ENCODE peak calls at places on chromosomes 2 and 18, in six cellular contexts. One of them, this sample, is unnamed.

GRCh38 chr2:167572895-167573294 is 674.5 kb downstream of the STK39 start:
- DNase-seq in IMR-90: no peak
- DNase-seq in A549: no peak
- DNase-seq in GM12878: no peak
- DNase-seq in K562: no peak
- DNase-seq in HepG2: no peak
- DNase-seq in this sample: no peak

GRCh38 chr2:215454519-215454918 is 18.7 kb upstream of the FN1 start:
- DNase-seq in IMR-90: no peak
- DNase-seq in A549: peak
- DNase-seq in GM12878: no peak
- DNase-seq in K562: peak
- DNase-seq in HepG2: peak
- DNase-seq in this sample: peak

GRCh38 chr2:74552914-74553811 is 579 bp downstream of the LOXL3 start:
- DNase-seq in IMR-90: no peak
- DNase-seq in A549: no peak
- DNase-seq in GM12878: no peak
- DNase-seq in K562: peak
- DNase-seq in HepG2: no peak
- DNase-seq in this sample: peak

GRCh38 chr2:240130393-240131195 is 5.5 kb downstream of the COPS9 start:
- DNase-seq in IMR-90: no peak
- DNase-seq in A549: no peak
- DNase-seq in GM12878: no peak
- DNase-seq in K562: no peak
- DNase-seq in HepG2: no peak
- DNase-seq in this sample: no peak

GRCh38 chr2:10507106-10507505 is 59.0 kb upstream of the ODC1 start:
- DNase-seq in IMR-90: no peak
- DNase-seq in A549: no peak
- DNase-seq in GM12878: no peak
- DNase-seq in K562: no peak
- DNase-seq in HepG2: no peak
- DNase-seq in this sample: no peak

GRCh38 chr2:23703583-23704385 is 223.1 kb downstream of the ATAD2B start:
- DNase-seq in IMR-90: no peak
- DNase-seq in A549: no peak
- DNase-seq in GM12878: no peak
- DNase-seq in K562: no peak
- DNase-seq in HepG2: no peak
- DNase-seq in this sample: no peak

GRCh38 chr2:208250401-208250800 is 4.5 kb downstream of the IDH1 start:
- DNase-seq in IMR-90: peak
- DNase-seq in A549: no peak
- DNase-seq in GM12878: no peak
- DNase-seq in K562: no peak
- DNase-seq in HepG2: no peak
- DNase-seq in this sample: no peak

GRCh38 chr2:215950009-215950408 is 63.3 kb downstream of the MREG start:
- DNase-seq in IMR-90: peak
- DNase-seq in A549: peak
- DNase-seq in GM12878: peak
- DNase-seq in K562: no peak
- DNase-seq in HepG2: peak
- DNase-seq in this sample: peak

GRCh38 chr2:23069156-23069555 is 315.8 kb upstream of the KLHL29 start:
- DNase-seq in IMR-90: no peak
- DNase-seq in A549: no peak
- DNase-seq in GM12878: no peak
- DNase-seq in K562: no peak
- DNase-seq in HepG2: peak
- DNase-seq in this sample: no peak

GRCh38 chr18:41870817-41871216 is 84.2 kb upstream of the PIK3C3 start:
- DNase-seq in IMR-90: peak
- DNase-seq in A549: no peak
- DNase-seq in GM12878: no peak
- DNase-seq in K562: no peak
- DNase-seq in HepG2: no peak
- DNase-seq in this sample: no peak

GRCh38 chr18:36298113-36298701 is 694 bp downstream of the FHOD3 start:
- DNase-seq in IMR-90: no peak
- DNase-seq in A549: no peak
- DNase-seq in GM12878: no peak
- DNase-seq in K562: no peak
- DNase-seq in HepG2: no peak
- DNase-seq in this sample: peak

GRCh38 chr2:101833890-101834523 is 136.5 kb downstream of the MAP4K4 start:
- DNase-seq in IMR-90: no peak
- DNase-seq in A549: no peak
- DNase-seq in GM12878: no peak
- DNase-seq in K562: no peak
- DNase-seq in HepG2: no peak
- DNase-seq in this sample: no peak

GRCh38 chr18:58635891-58636290 is 7.0 kb upstream of the ALPK2 start:
- DNase-seq in IMR-90: peak
- DNase-seq in A549: no peak
- DNase-seq in GM12878: peak
- DNase-seq in K562: peak
- DNase-seq in HepG2: no peak
- DNase-seq in this sample: no peak

GRCh38 chr2:53767405-53768232 is at the start of gene CHAC2:
- DNase-seq in IMR-90: peak
- DNase-seq in A549: peak
- DNase-seq in GM12878: peak
- DNase-seq in K562: peak
- DNase-seq in HepG2: peak
- DNase-seq in this sample: peak

GRCh38 chr18:73962251-73962650 is 185.4 kb downstream of the FBXO15 start:
- DNase-seq in IMR-90: peak
- DNase-seq in A549: no peak
- DNase-seq in GM12878: no peak
- DNase-seq in K562: no peak
- DNase-seq in HepG2: no peak
- DNase-seq in this sample: no peak

GRCh38 chr2:27795868-27796277 is 24.4 kb downstream of the MRPL33 start:
- DNase-seq in IMR-90: no peak
- DNase-seq in A549: no peak
- DNase-seq in GM12878: no peak
- DNase-seq in K562: no peak
- DNase-seq in HepG2: no peak
- DNase-seq in this sample: no peak

GRCh38 chr18:63725682-63726480 is 23.1 kb downstream of the SERPINB11 start:
- DNase-seq in IMR-90: no peak
- DNase-seq in A549: no peak
- DNase-seq in GM12878: no peak
- DNase-seq in K562: no peak
- DNase-seq in HepG2: no peak
- DNase-seq in this sample: no peak

GRCh38 chr2:53859354-53860159 is at the start of gene GPR75:
- DNase-seq in IMR-90: peak
- DNase-seq in A549: no peak
- DNase-seq in GM12878: no peak
- DNase-seq in K562: no peak
- DNase-seq in HepG2: no peak
- DNase-seq in this sample: no peak

GRCh38 chr18:6624729-6625308 is 104.7 kb upstream of the ARHGAP28 start:
- DNase-seq in IMR-90: peak
- DNase-seq in A549: no peak
- DNase-seq in GM12878: no peak
- DNase-seq in K562: no peak
- DNase-seq in HepG2: no peak
- DNase-seq in this sample: no peak

GRCh38 chr2:70801607-70802263 is 11.3 kb upstream of the FIGLA start:
- DNase-seq in IMR-90: no peak
- DNase-seq in A549: no peak
- DNase-seq in GM12878: no peak
- DNase-seq in K562: no peak
- DNase-seq in HepG2: no peak
- DNase-seq in this sample: no peak

GRCh38 chr2:181643158-181643557 is 13.7 kb downstream of the CERKL start:
- DNase-seq in IMR-90: no peak
- DNase-seq in A549: no peak
- DNase-seq in GM12878: no peak
- DNase-seq in K562: no peak
- DNase-seq in HepG2: peak
- DNase-seq in this sample: no peak

GRCh38 chr2:63699549-63699839 is 110.7 kb downstream of the MDH1 start:
- DNase-seq in IMR-90: peak
- DNase-seq in A549: no peak
- DNase-seq in GM12878: no peak
- DNase-seq in K562: no peak
- DNase-seq in HepG2: no peak
- DNase-seq in this sample: no peak

GRCh38 chr2:39135678-39136259 is 14.9 kb upstream of the SOS1 start:
- DNase-seq in IMR-90: no peak
- DNase-seq in A549: no peak
- DNase-seq in GM12878: no peak
- DNase-seq in K562: no peak
- DNase-seq in HepG2: no peak
- DNase-seq in this sample: no peak

GRCh38 chr2:241272298-241272721 is 43.2 kb downstream of the HDLBP start:
- DNase-seq in IMR-90: no peak
- DNase-seq in A549: no peak
- DNase-seq in GM12878: no peak
- DNase-seq in K562: peak
- DNase-seq in HepG2: no peak
- DNase-seq in this sample: peak
- TF ChIP-seq BHLHE40 in IMR-90: no peak
- TF ChIP-seq BHLHE40 in A549: no peak
- TF ChIP-seq BHLHE40 in GM12878: no peak
- TF ChIP-seq BHLHE40 in K562: no peak
- TF ChIP-seq BHLHE40 in HepG2: no peak
- TF ChIP-seq BHLHE40 in this sample: no peak

GRCh38 chr2:238702276-238702675 is 145.6 kb upstream of the TWIST2 start:
- DNase-seq in IMR-90: no peak
- DNase-seq in A549: no peak
- DNase-seq in GM12878: no peak
- DNase-seq in K562: no peak
- DNase-seq in HepG2: no peak
- DNase-seq in this sample: no peak
- TF ChIP-seq BHLHE40 in IMR-90: no peak
- TF ChIP-seq BHLHE40 in A549: no peak
- TF ChIP-seq BHLHE40 in GM12878: no peak
- TF ChIP-seq BHLHE40 in K562: no peak
- TF ChIP-seq BHLHE40 in HepG2: no peak
- TF ChIP-seq BHLHE40 in this sample: no peak

DNA sequence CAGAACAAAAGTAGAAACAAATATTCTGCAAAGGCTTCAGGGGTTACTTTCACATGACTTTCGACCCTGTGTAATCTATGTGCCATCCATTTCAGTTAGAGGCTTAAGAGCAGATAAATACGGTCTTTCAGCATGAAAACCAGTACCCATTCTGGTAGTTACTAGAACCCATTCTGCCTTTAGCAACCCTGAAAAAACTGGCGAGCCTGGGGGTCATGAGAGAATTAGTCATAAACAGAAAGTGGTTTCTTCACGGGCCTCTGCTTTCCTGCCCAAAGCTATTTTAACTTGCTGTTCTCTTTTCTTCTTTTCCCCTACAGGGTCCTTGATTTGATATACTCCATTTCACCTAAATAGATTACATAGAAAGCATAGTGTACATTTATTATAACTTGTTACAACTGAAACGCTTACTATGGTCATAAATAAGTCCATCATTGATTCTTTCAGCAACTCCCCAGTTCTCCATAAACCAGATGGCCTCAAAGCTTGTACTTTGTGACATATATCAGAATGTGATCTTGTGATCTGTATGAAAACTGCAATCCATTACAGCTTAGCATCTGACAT is 48.3 kb downstream of the WDFY1 start:
- DNase-seq in IMR-90: peak
- DNase-seq in A549: no peak
- DNase-seq in GM12878: peak
- DNase-seq in K562: no peak
- DNase-seq in HepG2: no peak
- DNase-seq in this sample: no peak
- TF ChIP-seq BHLHE40 in IMR-90: no peak
- TF ChIP-seq BHLHE40 in A549: no peak
- TF ChIP-seq BHLHE40 in GM12878: peak
- TF ChIP-seq BHLHE40 in K562: no peak
- TF ChIP-seq BHLHE40 in HepG2: no peak
- TF ChIP-seq BHLHE40 in this sample: no peak

DNA sequence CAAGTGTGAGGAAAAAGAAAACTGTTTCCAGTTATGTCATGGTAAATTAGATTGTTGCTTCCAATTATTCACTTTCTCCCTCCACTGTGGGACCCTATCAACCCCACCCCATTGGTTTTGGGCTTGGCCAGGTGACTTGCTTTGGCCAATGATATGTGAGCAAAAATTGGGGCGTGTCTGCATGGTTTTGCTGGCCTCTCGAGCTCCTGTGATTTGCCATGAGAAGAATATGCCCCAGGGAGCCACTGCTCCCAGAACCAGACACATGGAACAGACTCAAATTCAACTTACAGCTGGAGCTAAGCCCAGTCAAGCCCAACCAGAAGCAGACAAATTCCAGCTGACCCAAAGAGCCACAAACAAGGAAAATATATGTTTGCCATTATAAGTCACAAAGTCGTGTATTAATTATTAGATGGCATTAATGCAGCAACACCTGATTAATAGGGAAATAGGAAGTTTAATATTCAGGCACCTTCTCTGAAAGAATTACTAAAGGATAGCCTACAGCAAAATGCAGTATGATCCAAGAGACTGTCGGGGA is 248.9 kb downstream of the ANAPC1 start:
- DNase-seq in IMR-90: no peak
- DNase-seq in A549: no peak
- DNase-seq in GM12878: no peak
- DNase-seq in K562: no peak
- DNase-seq in HepG2: no peak
- DNase-seq in this sample: no peak
- TF ChIP-seq BHLHE40 in IMR-90: no peak
- TF ChIP-seq BHLHE40 in A549: no peak
- TF ChIP-seq BHLHE40 in GM12878: no peak
- TF ChIP-seq BHLHE40 in K562: no peak
- TF ChIP-seq BHLHE40 in HepG2: no peak
- TF ChIP-seq BHLHE40 in this sample: no peak

GRCh38 chr2:48529676-48530032 is 300 bp upstream of the STON1 start:
- DNase-seq in IMR-90: no peak
- DNase-seq in A549: no peak
- DNase-seq in GM12878: no peak
- DNase-seq in K562: no peak
- DNase-seq in HepG2: no peak
- DNase-seq in this sample: no peak
- TF ChIP-seq BHLHE40 in IMR-90: no peak
- TF ChIP-seq BHLHE40 in A549: no peak
- TF ChIP-seq BHLHE40 in GM12878: no peak
- TF ChIP-seq BHLHE40 in K562: no peak
- TF ChIP-seq BHLHE40 in HepG2: no peak
- TF ChIP-seq BHLHE40 in this sample: no peak

GRCh38 chr2:119478188-119479065 is 45.9 kb downstream of the SCTR start:
- DNase-seq in IMR-90: no peak
- DNase-seq in A549: no peak
- DNase-seq in GM12878: no peak
- DNase-seq in K562: no peak
- DNase-seq in HepG2: no peak
- DNase-seq in this sample: no peak
- TF ChIP-seq BHLHE40 in IMR-90: no peak
- TF ChIP-seq BHLHE40 in A549: no peak
- TF ChIP-seq BHLHE40 in GM12878: no peak
- TF ChIP-seq BHLHE40 in K562: no peak
- TF ChIP-seq BHLHE40 in HepG2: no peak
- TF ChIP-seq BHLHE40 in this sample: no peak

This sample was measured in HEK293T.